ENCODE peak calls at places on chromosomes 1 and 21, in six cellular contexts. U, H, S, E, N and V are unnamed samples. For H3K9me3, the result is how much of the 10 kb centered on the place peaks cover.

GRCh38 chr1:167645625-167646410 is 15.8 kb downstream of the RCSD1 start:
- DNase-seq in H (no peak), U (no peak), N (no peak), S (no peak), E (no peak), V (no peak)

GRCh38 chr1:939511-940107 is 15.9 kb downstream of the SAMD11 start:
- DNase-seq in N (no peak), U (no peak), S (no peak), E (peak), H (no peak), V (no peak)

GRCh38 chr1:205630241-205630640 is 1.6 kb downstream of the ELK4 start:
- DNase-seq in H (no peak), E (no peak), U (no peak), S (no peak), N (no peak), V (no peak)

GRCh38 chr1:201675143-201675542 is 136.2 kb downstream of the NAV1 start:
- DNase-seq in H (no peak), N (peak), U (no peak), E (no peak), S (no peak), V (no peak)

GRCh38 chr1:15406911-15407559 is 2.7 kb upstream of the EFHD2 start:
- DNase-seq in E (no peak), N (no peak), U (peak), H (no peak), S (no peak), V (no peak)

GRCh38 chr21:37061926-37062591 is 10.8 kb downstream of the PIGP start:
- DNase-seq in U (no peak), E (no peak), S (no peak), H (no peak), N (no peak), V (no peak)

GRCh38 chr1:46643368-46643775 is 24.8 kb downstream of the ATPAF1 start:
- DNase-seq in E (no peak), U (peak), H (no peak), S (no peak), N (no peak), V (no peak)

GRCh38 chr21:31253684-31254083 is 90.4 kb downstream of the TIAM1 start:
- DNase-seq in H (no peak), E (no peak), S (no peak), N (no peak), U (no peak), V (no peak)

GRCh38 chr21:35222021-35222420 is 172.9 kb upstream of the RUNX1 start:
- DNase-seq in N (no peak), E (no peak), S (no peak), U (no peak), H (no peak), V (no peak)

GRCh38 chr21:37532868-37533780 is 166.6 kb downstream of the DYRK1A start:
- DNase-seq in E (peak), S (no peak), H (peak), U (no peak), N (peak), V (no peak)

GRCh38 chr1:41255978-41256377 is 13.9 kb upstream of the SCMH1 start:
- DNase-seq in S (no peak), E (no peak), H (no peak), U (no peak), N (no peak), V (no peak)

GRCh38 chr1:114369930-114370329 is 141.1 kb downstream of the TRIM33 start:
- DNase-seq in E (no peak), U (no peak), H (no peak), S (no peak), N (no peak), V (no peak)

GRCh38 chr1:243733670-243734310 is 116.3 kb downstream of the AKT3 start:
- DNase-seq in S (no peak), U (no peak), E (no peak), N (no peak), H (no peak), V (no peak)

GRCh38 chr1:58763214-58763613 is 20.6 kb downstream of the JUN start:
- DNase-seq in N (no peak), S (no peak), E (no peak), U (no peak), H (no peak), V (no peak)

GRCh38 chr1:181083842-181084605 is 4.5 kb upstream of the IER5 start:
- DNase-seq in E (no peak), S (peak), U (peak), H (peak), N (peak), V (no peak)

GRCh38 chr21:27382404-27382803 is 415.5 kb upstream of the ADAMTS5 start:
- DNase-seq in N (no peak), U (no peak), E (no peak), S (no peak), H (no peak), V (no peak)

GRCh38 chr1:198667796-198668195 is 29.0 kb downstream of the PTPRC start:
- DNase-seq in U (no peak), S (no peak), H (no peak), N (no peak), E (no peak), V (no peak)

GRCh38 chr1:43968348-43968948 is 1.4 kb upstream of the DPH2 start:
- DNase-seq in S (no peak), U (no peak), E (no peak), H (no peak), N (no peak), V (no peak)

GRCh38 chr1:7572654-7573152 is 198.4 kb upstream of the VAMP3 start:
- DNase-seq in S (no peak), N (peak), E (no peak), H (no peak), U (no peak), V (no peak)

GRCh38 chr1:97200627-97201026 is 479.0 kb downstream of the PTBP2 start:
- DNase-seq in E (no peak), S (no peak), U (no peak), H (no peak), N (no peak), V (no peak)

GRCh38 chr1:65011983-65012382 is 45.6 kb upstream of the JAK1 start:
- DNase-seq in U (no peak), S (no peak), E (no peak), N (no peak), H (no peak), V (no peak)

GRCh38 chr1:245441699-245442098 is 286.9 kb downstream of the KIF26B start:
- DNase-seq in N (no peak), E (no peak), U (peak), S (no peak), H (no peak), V (no peak)

GRCh38 chr1:209368864-209369598 is 214.5 kb upstream of the CAMK1G start:
- DNase-seq in S (no peak), U (peak), H (no peak), E (no peak), N (no peak), V (peak)

GRCh38 chr1:25150998-25151397 is 81.3 kb downstream of the SYF2 start:
- DNase-seq in E (no peak), H (no peak), U (no peak), S (no peak), N (no peak), V (no peak)

GRCh38 chr1:51673279-51673678 is 56.4 kb downstream of the OSBPL9 start:
- DNase-seq in E (no peak), U (no peak), N (no peak), H (no peak), S (no peak), V (no peak)

GRCh38 chr1:23597635-23598388 is 38.5 kb upstream of the ID3 start:
- DNase-seq in S (no peak), E (no peak), U (no peak), N (no peak), H (no peak), V (no peak)

GRCh38 chr1:44500181-44501021 is 95.3 kb downstream of the RNF220 start:
- DNase-seq in U (no peak), E (no peak), H (no peak), N (no peak), S (no peak), V (no peak)

GRCh38 chr1:43879414-43879813 is 54.2 kb upstream of the ARTN start:
- DNase-seq in U (no peak), N (no peak), S (no peak), E (no peak), H (no peak), V (no peak)

GRCh38 chr1:27234054-27234882 is at the start of gene WDTC1:
- DNase-seq in E (peak), U (peak), H (peak), N (peak), S (peak), V (peak)
- TF ChIP-seq POLR2AphosphoS5 in E (peak), U (peak), H (peak), N (peak), S (peak), V (peak)

DNA sequence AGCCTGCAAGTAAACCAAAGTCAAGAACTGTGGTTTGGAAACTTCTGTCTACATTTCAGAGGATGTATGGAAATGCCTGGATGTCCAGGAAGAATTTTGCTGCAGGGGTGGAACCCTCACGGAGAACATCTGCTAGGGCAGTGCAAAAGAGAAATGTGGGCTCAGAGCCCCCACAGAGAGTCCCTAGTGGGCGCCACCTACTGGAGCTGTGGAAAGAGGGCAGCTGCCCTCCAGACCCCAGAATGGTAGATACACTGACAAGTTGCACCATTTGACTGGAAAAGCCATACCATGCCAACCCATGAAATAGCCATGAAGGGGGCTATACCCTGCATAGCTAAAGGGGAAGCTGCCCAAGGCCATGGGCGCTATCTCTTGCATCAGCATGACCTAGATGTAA is 1672.4 kb downstream of the KCNT2 start:
- DNase-seq in S (no peak), E (no peak), U (no peak), H (no peak), N (no peak), V (no peak)
- TF ChIP-seq CTCF in S (no peak), E (no peak), U (no peak), H (peak), N (no peak), V (no peak)

DNA sequence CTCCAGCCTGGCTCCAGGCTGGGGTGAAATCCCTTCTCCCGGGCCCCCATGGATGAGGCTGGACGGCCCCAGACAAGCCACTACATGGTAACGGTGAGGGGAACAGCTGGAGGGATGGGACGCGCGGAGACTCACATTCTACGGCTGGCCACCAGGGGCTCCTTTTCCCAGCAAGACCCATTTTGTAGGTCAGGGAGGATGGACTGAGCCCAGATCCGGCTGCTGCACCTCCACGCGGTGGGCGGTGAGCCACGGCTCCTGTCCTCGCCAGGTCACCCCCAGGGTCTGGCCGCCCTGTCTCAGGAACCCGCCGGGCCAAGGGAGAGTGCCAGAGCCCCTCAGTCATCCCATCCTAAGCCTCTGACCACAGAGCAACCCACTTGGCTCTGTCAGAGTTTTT is 75.0 kb upstream of the ACTRT2 start:
- DNase-seq in S (peak), H (no peak), E (no peak), N (no peak), U (peak), V (no peak)
- H3K9me3 ChIP-seq in S (under half), H (under half), E (under half), N (under half), U (under half), V (under half)

DNA sequence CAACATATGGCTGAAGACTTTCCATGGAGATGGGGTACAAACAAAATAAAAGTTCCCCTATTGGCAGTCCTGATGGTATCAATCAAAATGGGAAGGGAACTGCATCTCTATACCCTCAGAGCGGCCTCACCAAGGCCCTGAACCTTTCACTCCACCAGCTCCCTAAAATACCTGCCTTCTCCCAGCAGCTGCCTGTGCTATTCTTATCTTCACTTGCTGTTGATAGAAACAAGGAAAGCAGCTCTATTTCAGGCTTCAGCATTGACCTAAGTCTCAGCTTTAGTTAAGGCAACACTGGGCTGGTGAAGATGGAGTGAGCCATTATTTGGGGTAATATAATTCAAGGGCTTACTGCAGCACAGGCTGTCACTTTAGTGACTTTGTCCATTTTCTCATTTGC is 21.7 kb upstream of the PIGC start:
- DNase-seq in N (no peak), H (no peak), E (no peak), U (no peak), S (no peak), V (no peak)
- TF ChIP-seq POLR2AphosphoS5 in N (no peak), H (no peak), E (no peak), U (no peak), S (no peak), V (no peak)

GRCh38 chr1:206828765-206829164 is 36.7 kb upstream of the IL20 start:
- DNase-seq in U (no peak), H (no peak), N (no peak), S (no peak), E (no peak), V (no peak)
- TF ChIP-seq CTCF in U (no peak), H (peak), N (no peak), S (no peak), E (no peak), V (no peak)

DNA sequence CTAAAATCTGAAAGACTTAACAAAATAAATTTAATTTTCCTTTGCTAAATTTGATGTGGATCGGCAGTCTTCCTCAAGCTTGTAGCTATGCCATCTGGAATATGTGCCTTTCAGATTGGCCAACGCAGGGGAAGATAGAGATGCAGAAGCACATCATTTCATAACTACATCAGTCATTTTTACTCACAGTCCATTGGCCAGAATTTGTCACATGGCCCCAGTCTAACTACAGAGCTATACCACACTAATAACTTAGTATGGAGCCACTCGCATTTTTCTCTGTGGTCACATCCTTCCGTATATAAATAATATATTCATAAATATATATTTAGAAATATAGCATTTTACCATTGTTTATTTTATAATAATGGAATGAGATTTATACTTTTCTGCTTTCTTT is 59.0 kb upstream of the PRRX1 start:
- DNase-seq in S (no peak), H (no peak), U (no peak), N (no peak), E (no peak), V (no peak)
- H3K9me3 ChIP-seq in S (under half), H (under half), U (under half), N (under half), E (under half), V (under half)